ENCODE peak calls at places on chromosomes 16 and 17, in five cellular contexts. I, W, Q, Y and A are unnamed samples.

GRCh38 chr16:69522732-69523404 is 42.9 kb upstream of the NFAT5 start:
- DNase-seq in I (peak; percentile 72), W (no peak), Q (no peak), Y (peak; percentile 32), A (no peak)

GRCh38 chr16:57623251-57624043 is 5.0 kb upstream of the ADGRG1 start:
- DNase-seq in I (peak; percentile 81), W (peak; percentile 86), Q (no peak), Y (peak; percentile 80), A (peak; percentile 26)

GRCh38 chr16:46607529-46607928 is 13.7 kb downstream of the SHCBP1 start:
- DNase-seq in I (peak; percentile 27), W (no peak), Q (no peak), Y (peak; percentile 67), A (peak; percentile 68)

GRCh38 chr17:33671493-33671892 is 378.4 kb upstream of the ASIC2 start:
- DNase-seq in I (no peak), W (no peak), Q (no peak), Y (no peak), A (no peak)

GRCh38 chr17:36515837-36516236 is 18.8 kb downstream of the MYO19 start:
- DNase-seq in I (no peak), W (no peak), Q (no peak), Y (no peak), A (no peak)

GRCh38 chr16:86669937-86670772 is 91.8 kb downstream of the FOXL1 start:
- DNase-seq in I (no peak), W (no peak), Q (peak; percentile 66), Y (no peak), A (no peak)

GRCh38 chr17:60577147-60577925 is 22.7 kb upstream of the PPM1D start:
- DNase-seq in I (peak; percentile 51), W (peak; percentile 40), Q (no peak), Y (peak; percentile 69), A (peak; percentile 37)

GRCh38 chr17:55743103-55743679 is 7.7 kb upstream of the PCTP start:
- DNase-seq in I (peak; percentile 67), W (no peak), Q (no peak), Y (peak; percentile 73), A (no peak)

GRCh38 chr17:45908460-45908859 is 14.1 kb downstream of the MAPT start:
- DNase-seq in I (no peak), W (no peak), Q (no peak), Y (no peak), A (no peak)

GRCh38 chr17:43219001-43219400 is 7.3 kb downstream of the TMEM106A start:
- DNase-seq in I (no peak), W (no peak), Q (no peak), Y (no peak), A (no peak)